ENCODE peak calls at places on chromosomes 2 and 18, in ten cellular contexts. O is GM12864; R is GM23248; V is foreskin fibroblast; U is ovary; X is lower lobe of right lung; Z is HCT116; Q is heart right ventricle; G is CD4-positive, alpha-beta memory T cell; E is right atrium auricular region. M is an unnamed sample.

GRCh38 chr2:117717072-117717471 is 97.4 kb upstream of the DDX18 start:
- DNase-seq in O (no peak), G (no peak), Q (no peak), X (no peak), Z (no peak), V (no peak), R (no peak), U (no peak), E (no peak), M (no peak)

GRCh38 chr2:199692489-199692888 is 158.5 kb downstream of the FTCDNL1 start:
- DNase-seq in E (no peak), Q (peak), U (peak), R (no peak), Z (no peak), X (no peak), G (no peak), V (no peak), O (no peak), M (no peak)

GRCh38 chr2:111054791-111055627 is 65.7 kb upstream of the BCL2L11 start:
- DNase-seq in Q (no peak), V (no peak), X (no peak), Z (no peak), U (no peak), E (peak), O (no peak), G (no peak), R (no peak), M (no peak)

GRCh38 chr2:171216631-171217030 is 55.9 kb upstream of the TLK1 start:
- DNase-seq in O (no peak), G (no peak), E (no peak), U (no peak), X (no peak), Z (no peak), V (no peak), Q (no peak), R (no peak), M (no peak)

GRCh38 chr18:68467966-68468365 is 246.9 kb downstream of the TMX3 start:
- DNase-seq in R (no peak), G (no peak), O (no peak), Q (no peak), V (no peak), E (no peak), Z (no peak), X (no peak), U (no peak), M (no peak)

GRCh38 chr18:3645384-3646156 is 195.6 kb downstream of the TGIF1 start:
- DNase-seq in E (no peak), V (no peak), X (no peak), Q (no peak), O (no peak), Z (no peak), G (no peak), R (no peak), U (no peak), M (no peak)

GRCh38 chr18:43380098-43380672 is 102.9 kb upstream of the SYT4 start:
- DNase-seq in U (no peak), Q (no peak), O (no peak), V (no peak), E (no peak), R (no peak), G (no peak), X (no peak), Z (no peak), M (no peak)

GRCh38 chr18:77068890-77069312 is 63.7 kb downstream of the MBP start:
- DNase-seq in U (no peak), G (no peak), O (no peak), E (no peak), X (no peak), V (peak), Z (no peak), R (no peak), Q (no peak), M (no peak)

GRCh38 chr18:13300029-13300428 is 81.5 kb downstream of the LDLRAD4 start:
- DNase-seq in R (no peak), Z (no peak), E (no peak), G (no peak), U (no peak), V (no peak), X (no peak), Q (no peak), O (no peak), M (no peak)

GRCh38 chr18:23237524-23238151 is 102.4 kb downstream of the CABLES1 start:
- DNase-seq in Q (peak), E (peak), O (peak), Z (no peak), X (peak), R (peak), V (peak), G (peak), U (peak), M (peak)

GRCh38 chr2:63514781-63515180 is 73.5 kb downstream of the WDPCP start:
- DNase-seq in Z (no peak), V (no peak), O (no peak), R (no peak), U (no peak), G (no peak), E (no peak), X (no peak), Q (no peak), M (no peak)

GRCh38 chr2:150154308-150154797 is 333.1 kb downstream of the RND3 start:
- DNase-seq in U (no peak), G (no peak), E (no peak), Q (no peak), V (no peak), O (no peak), R (no peak), Z (no peak), X (no peak), M (no peak)

GRCh38 chr2:202718614-202719013 is 83.8 kb downstream of the FAM117B start:
- DNase-seq in U (no peak), G (no peak), Z (peak), X (no peak), Q (no peak), V (peak), E (no peak), R (peak), O (no peak), M (no peak)

GRCh38 chr2:36511858-36512630 is 85.9 kb downstream of the FEZ2 start:
- DNase-seq in X (no peak), G (no peak), V (no peak), U (no peak), Q (no peak), O (no peak), R (peak), Z (no peak), E (no peak), M (no peak)

GRCh38 chr2:64796926-64797325 is 143.2 kb upstream of the SERTAD2 start:
- DNase-seq in O (no peak), Z (no peak), G (no peak), Q (no peak), V (no peak), R (no peak), X (no peak), E (no peak), U (no peak), M (no peak)

GRCh38 chr18:58998421-58999203 is 133.9 kb downstream of the ZNF532 start:
- DNase-seq in R (peak), Z (no peak), X (no peak), G (no peak), U (peak), Q (peak), E (peak), V (peak), O (no peak), M (no peak)

GRCh38 chr2:11775384-11775783 is 29.0 kb downstream of the LPIN1 start:
- DNase-seq in G (peak), R (peak), U (no peak), E (no peak), X (no peak), O (peak), Q (no peak), Z (no peak), V (peak), M (no peak)

GRCh38 chr2:107584577-107584976 is 242.1 kb upstream of the RGPD4 start:
- DNase-seq in Q (no peak), G (no peak), O (no peak), E (no peak), Z (no peak), R (peak), U (no peak), X (no peak), V (peak), M (no peak)

GRCh38 chr18:2850816-2851215 is 4.0 kb downstream of the EMILIN2 start:
- DNase-seq in U (no peak), R (peak), G (no peak), Q (no peak), V (peak), E (no peak), Z (no peak), X (no peak), O (no peak), M (no peak)

GRCh38 chr18:60549338-60549960 is 176.9 kb upstream of the MC4R start:
- DNase-seq in E (no peak), O (peak), X (no peak), U (no peak), Q (peak), G (peak), R (peak), Z (peak), V (peak), M (no peak)

GRCh38 chr2:172972005-172972619 is 103.5 kb upstream of the MAP3K20 start:
- DNase-seq in Q (peak), V (peak), O (no peak), X (peak), Z (peak), G (no peak), U (peak), E (no peak), R (peak), M (no peak)

GRCh38 chr18:62944454-62944853 is 229.1 kb downstream of the PHLPP1 start:
- DNase-seq in R (no peak), X (no peak), V (peak), Z (no peak), O (no peak), E (no peak), G (no peak), U (no peak), Q (no peak), M (no peak)

GRCh38 chr2:217954469-217954868 is 48.3 kb downstream of the TNS1 start:
- DNase-seq in G (no peak), U (peak), V (no peak), O (no peak), Q (no peak), Z (no peak), R (no peak), X (peak), E (no peak), M (peak)

GRCh38 chr2:64859208-64860161 is 129.7 kb upstream of the SLC1A4 start:
- DNase-seq in U (peak), Z (peak), E (peak), O (no peak), V (peak), G (no peak), Q (peak), R (peak), X (peak), M (peak)

GRCh38 chr2:215652432-215652831 is 216.6 kb upstream of the FN1 start:
- DNase-seq in V (peak), E (no peak), Q (no peak), O (no peak), Z (no peak), X (no peak), R (peak), U (no peak), G (no peak), M (peak)

GRCh38 chr2:10402652-10403215 is 45.4 kb downstream of the ODC1 start:
- DNase-seq in G (no peak), O (no peak), R (peak), Q (no peak), U (no peak), V (no peak), X (no peak), E (no peak), Z (no peak), M (no peak)

GRCh38 chr2:162732946-162733698 is 105.4 kb downstream of the KCNH7 start:
- DNase-seq in V (no peak), E (no peak), X (no peak), O (no peak), G (no peak), Q (no peak), U (no peak), Z (no peak), R (no peak), M (no peak)

GRCh38 chr2:226791056-226791486 is 8.5 kb downstream of the IRS1 start:
- DNase-seq in U (peak), E (peak), R (peak), Q (peak), X (peak), Z (no peak), G (no peak), O (no peak), V (no peak), M (peak)

GRCh38 chr2:18055290-18055689 is 176.8 kb downstream of the KCNS3 start:
- DNase-seq in V (peak), Z (no peak), O (no peak), E (no peak), G (no peak), R (no peak), U (no peak), X (no peak), Q (no peak), M (no peak)

GRCh38 chr2:238277695-238278094 is 10.7 kb downstream of the PER2 start:
- DNase-seq in G (no peak), U (no peak), E (no peak), V (no peak), O (no peak), X (peak), Z (no peak), Q (no peak), R (no peak), M (peak)

GRCh38 chr18:57466307-57466706 is 31.1 kb downstream of the ONECUT2 start:
- DNase-seq in Q (no peak), R (peak), U (no peak), X (no peak), Z (no peak), G (no peak), V (peak), O (no peak), E (no peak), M (no peak)

GRCh38 chr2:9422321-9423099 is 818 bp downstream of the ITGB1BP1 start:
- DNase-seq in R (peak), E (peak), G (peak), O (no peak), Q (peak), V (peak), X (peak), Z (peak), U (peak), M (peak)

GRCh38 chr2:227513113-227513512 is 41.2 kb downstream of the AGFG1 start:
- DNase-seq in Z (no peak), X (no peak), V (peak), E (no peak), Q (no peak), O (no peak), R (peak), G (no peak), U (no peak), M (no peak)

GRCh38 chr2:239776441-239777033 is 248.6 kb downstream of the NDUFA10 start:
- DNase-seq in R (no peak), G (no peak), Q (no peak), E (no peak), Z (no peak), O (no peak), V (no peak), U (no peak), X (no peak), M (peak)

GRCh38 chr18:41745166-41746049 is 209.6 kb upstream of the PIK3C3 start:
- DNase-seq in O (no peak), X (no peak), Q (peak), G (no peak), U (no peak), E (no peak), R (peak), V (peak), Z (no peak), M (no peak)

GRCh38 chr18:46560671-46561045 is 96.4 kb downstream of the LOXHD1 start:
- DNase-seq in O (no peak), V (no peak), Q (no peak), E (peak), R (no peak), Z (no peak), U (no peak), X (no peak), G (no peak), M (no peak)

GRCh38 chr2:73112026-73112912 is 479 bp downstream of the RAB11FIP5 start:
- DNase-seq in X (peak), Z (peak), E (no peak), V (peak), U (peak), R (peak), Q (no peak), G (no peak), O (no peak), M (peak)

GRCh38 chr2:7989823-7990222 is 692.0 kb upstream of the ID2 start:
- DNase-seq in Q (no peak), Z (no peak), G (no peak), U (no peak), R (no peak), O (no peak), E (no peak), X (no peak), V (no peak), M (no peak)

DNA sequence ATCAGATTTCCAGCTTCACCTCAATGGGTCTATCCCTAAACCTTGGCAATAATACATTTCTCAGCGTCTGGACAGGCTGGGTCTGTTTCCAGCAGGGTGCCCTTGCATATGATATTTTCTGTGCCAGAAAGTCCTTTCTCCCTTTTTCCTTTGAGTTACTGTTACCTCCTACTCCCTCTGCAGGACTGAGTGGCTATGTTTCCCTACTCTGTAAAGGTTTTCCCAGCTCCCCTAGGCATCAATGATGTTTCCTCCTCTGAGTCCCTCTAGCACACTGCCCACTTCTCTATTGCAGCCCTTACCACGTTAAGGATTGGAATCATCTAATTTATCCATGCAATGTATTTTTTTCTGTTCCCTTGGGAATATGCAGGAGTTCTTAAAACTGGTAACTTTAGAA is 118.3 kb upstream of the REV1 start:
- DNase-seq in U (no peak), X (no peak), Q (no peak), G (no peak), O (no peak), R (peak), V (no peak), E (no peak), Z (no peak), M (no peak)
- H3K4me3 ChIP-seq in U (no peak), X (no peak), Q (no peak), G (no peak), O (no peak), R (no peak), V (no peak), E (no peak), Z (no peak), M (no peak)

GRCh38 chr2:160063266-160063665 is 851 bp upstream of the PLA2R1 start:
- DNase-seq in X (no peak), Q (no peak), G (no peak), R (peak), E (no peak), U (no peak), O (no peak), V (no peak), Z (no peak), M (no peak)
- H3K4me3 ChIP-seq in X (peak), Q (peak), G (no peak), R (peak), E (peak), U (peak), O (no peak), V (peak), Z (no peak), M (peak)

GRCh38 chr18:35311506-35311905 is 21.5 kb upstream of the ZSCAN30 start:
- DNase-seq in Z (no peak), G (no peak), U (no peak), Q (no peak), E (no peak), R (peak), V (peak), O (no peak), X (no peak), M (no peak)

GRCh38 chr18:35303610-35304009 is 13.6 kb upstream of the ZSCAN30 start:
- DNase-seq in U (no peak), Z (no peak), X (no peak), E (no peak), V (no peak), Q (no peak), R (no peak), G (no peak), O (no peak), M (no peak)

DNA sequence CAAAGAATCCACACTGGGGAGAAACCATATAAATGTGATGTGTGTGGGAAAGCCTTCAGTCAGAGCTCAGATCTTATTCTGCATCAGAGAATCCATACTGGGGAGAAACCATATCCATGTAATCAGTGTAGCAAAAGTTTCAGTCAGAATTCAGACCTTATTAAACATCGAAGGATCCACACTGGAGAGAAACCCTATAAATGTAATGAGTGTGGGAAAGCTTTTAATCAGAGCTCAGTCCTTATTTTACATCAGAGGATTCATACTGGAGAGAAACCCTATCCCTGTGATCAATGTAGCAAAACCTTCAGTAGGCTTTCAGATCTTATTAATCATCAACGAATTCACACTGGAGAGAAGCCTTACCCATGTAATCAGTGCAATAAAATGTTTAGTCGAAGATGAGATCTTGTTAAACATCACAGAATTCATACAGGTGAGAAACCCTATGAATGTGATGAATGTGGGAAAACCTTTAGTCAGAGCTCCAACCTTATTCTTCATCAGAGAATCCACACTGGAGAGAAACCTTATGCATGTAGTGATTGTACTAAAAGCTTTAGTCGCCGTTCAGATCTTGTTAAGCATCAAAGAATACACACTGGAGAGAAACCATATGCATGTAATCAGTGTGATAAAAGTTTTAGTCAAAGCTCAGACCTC is 16.7 kb upstream of the ZSCAN30 start:
- DNase-seq in G (no peak), V (no peak), Q (no peak), X (no peak), U (no peak), O (no peak), E (no peak), Z (no peak), R (no peak), M (no peak)
- H3K4me3 ChIP-seq in G (no peak), V (no peak), Q (no peak), X (no peak), U (no peak), O (no peak), E (no peak), Z (no peak), R (no peak), M (no peak)

GRCh38 chr2:208311954-208312353 is 45.9 kb downstream of the PIKFYVE start:
- DNase-seq in E (no peak), G (no peak), U (no peak), Q (no peak), V (peak), O (peak), Z (no peak), X (no peak), R (peak), M (no peak)
- H3K4me3 ChIP-seq in E (no peak), G (no peak), U (no peak), Q (no peak), V (no peak), O (no peak), Z (no peak), X (no peak), R (no peak), M (no peak)

GRCh38 chr18:48842259-48843061 is 108.3 kb downstream of the SMAD7 start:
- DNase-seq in E (no peak), O (no peak), U (peak), Z (no peak), G (peak), V (no peak), X (peak), R (no peak), Q (peak), M (no peak)
- H3K4me3 ChIP-seq in E (no peak), O (no peak), U (no peak), Z (no peak), G (peak), V (no peak), X (no peak), R (no peak), Q (no peak), M (no peak)

GRCh38 chr2:176099737-176100546 is at the start of gene HOXD12:
- DNase-seq in Z (no peak), V (no peak), E (no peak), Q (no peak), X (no peak), R (no peak), G (no peak), O (no peak), U (no peak), M (peak)

GRCh38 chr2:176099159-176099736 is 347 bp upstream of the HOXD12 start:
- DNase-seq in V (no peak), Q (no peak), Z (no peak), G (no peak), U (no peak), O (no peak), R (no peak), X (no peak), E (no peak), M (peak)

GRCh38 chr2:176101216-176101845 is 1.7 kb downstream of the HOXD12 start:
- DNase-seq in X (no peak), O (no peak), E (no peak), G (no peak), V (no peak), U (no peak), R (no peak), Z (no peak), Q (no peak), M (no peak)

GRCh38 chr2:176101862-176102261 is 2.3 kb downstream of the HOXD12 start:
- DNase-seq in E (no peak), Q (no peak), O (no peak), R (no peak), V (no peak), G (no peak), U (no peak), X (no peak), Z (no peak), M (no peak)

GRCh38 chr2:176100547-176101140 is 1.0 kb downstream of the HOXD12 start:
- DNase-seq in Z (no peak), E (no peak), O (no peak), G (no peak), U (no peak), X (no peak), Q (no peak), V (no peak), R (no peak), M (peak)
- H3K4me3 ChIP-seq in Z (no peak), E (no peak), O (no peak), G (no peak), U (no peak), X (no peak), Q (no peak), V (no peak), R (no peak), M (no peak)